ENCODE peak calls at places on chromosomes 6 and 20, in seven cellular contexts. T is type B pancreatic cell, D is brain microvascular endothelial cell, Q is left ventricle myocardium inferior, S is astrocyte of the spinal cord, A is HCT116, X is transverse colon. L is an unnamed sample.

GRCh38 chr6:71194730-71195129 is 93.9 kb upstream of the OGFRL1 start:
- DNase-seq in X (no peak), A (no peak), Q (no peak), T (no peak), D (peak; percentile 4), S (peak; percentile 68), L (peak; percentile 85)

GRCh38 chr20:56400001-56400640 is 7.7 kb downstream of the CSTF1 start:
- DNase-seq in Q (no peak), D (peak; percentile 77), S (peak; percentile 80), T (no peak), X (peak; percentile 38), A (peak; percentile 51), L (peak; percentile 91)

GRCh38 chr6:52543729-52544324 is 33.0 kb downstream of the TRAM2 start:
- DNase-seq in D (peak; percentile 68), A (no peak), S (no peak), T (no peak), Q (no peak), X (no peak), L (peak; percentile 70)

GRCh38 chr6:44037847-44038542 is 89.3 kb downstream of the MRPL14 start:
- DNase-seq in X (no peak), D (no peak), S (no peak), A (no peak), Q (no peak), T (no peak), L (no peak)

GRCh38 chr20:6169251-6169650 is 46.4 kb upstream of the FERMT1 start:
- DNase-seq in S (peak; percentile 1), T (no peak), Q (no peak), D (peak; percentile 50), A (no peak), X (no peak), L (peak; percentile 11)

GRCh38 chr6:30875244-30876038 is 8.9 kb upstream of the DDR1 start:
- DNase-seq in D (no peak), X (no peak), Q (no peak), S (no peak), T (no peak), A (no peak), L (no peak)

GRCh38 chr20:17298169-17298568 is 71.3 kb downstream of the PCSK2 start:
- DNase-seq in D (no peak), X (no peak), A (no peak), T (no peak), Q (no peak), S (no peak), L (no peak)

GRCh38 chr6:156988276-156989158 is 211.3 kb downstream of the ARID1B start:
- DNase-seq in X (peak; percentile 47), S (peak; percentile 26), A (no peak), T (no peak), Q (no peak), D (no peak), L (no peak)

GRCh38 chr6:168045141-168045691 is 33.8 kb downstream of the FRMD1 start:
- DNase-seq in Q (no peak), S (no peak), X (no peak), T (no peak), A (no peak), D (no peak), L (no peak)

GRCh38 chr6:38319259-38320255 is 320.2 kb downstream of the BTBD9 start:
- DNase-seq in X (no peak), T (no peak), A (no peak), D (no peak), Q (no peak), S (peak; percentile 39), L (no peak)

GRCh38 chr6:11011787-11012234 is 32.3 kb downstream of the ELOVL2 start:
- DNase-seq in A (peak; percentile 52), X (no peak), Q (no peak), S (no peak), T (no peak), D (no peak), L (peak; percentile 76)

GRCh38 chr20:45968081-45968671 is 3.8 kb downstream of the ZNF335 start:
- DNase-seq in D (no peak), S (no peak), T (no peak), X (no peak), Q (no peak), A (no peak), L (no peak)

GRCh38 chr6:150641398-150642139 is 41.9 kb downstream of the PLEKHG1 start:
- DNase-seq in Q (no peak), D (no peak), T (no peak), A (no peak), X (no peak), S (peak; percentile 18), L (no peak)

GRCh38 chr6:30542915-30543314 is 13.4 kb downstream of the GNL1 start:
- DNase-seq in S (no peak), Q (no peak), T (no peak), D (peak; percentile 28), A (no peak), X (no peak), L (no peak)

GRCh38 chr6:134741193-134741521 is 208.7 kb downstream of the ALDH8A1 start:
- DNase-seq in S (no peak), A (no peak), D (no peak), Q (no peak), T (no peak), X (no peak), L (no peak)

GRCh38 chr20:35699914-35700624 is 864 bp downstream of the ROMO1 start:
- DNase-seq in D (no peak), X (no peak), Q (no peak), T (no peak), S (no peak), A (no peak), L (no peak)

GRCh38 chr20:38630727-38631126 is 29.1 kb downstream of the ARHGAP40 start:
- DNase-seq in X (no peak), A (peak; percentile 10), Q (no peak), S (no peak), D (no peak), T (no peak), L (no peak)

GRCh38 chr6:105968955-105969333 is 117.2 kb upstream of the PRDM1 start:
- DNase-seq in T (no peak), S (no peak), Q (no peak), X (no peak), D (no peak), A (no peak), L (no peak)

GRCh38 chr6:105968230-105968954 is 117.7 kb upstream of the PRDM1 start:
- DNase-seq in A (no peak), D (no peak), T (no peak), S (no peak), X (no peak), Q (no peak), L (no peak)

DNA sequence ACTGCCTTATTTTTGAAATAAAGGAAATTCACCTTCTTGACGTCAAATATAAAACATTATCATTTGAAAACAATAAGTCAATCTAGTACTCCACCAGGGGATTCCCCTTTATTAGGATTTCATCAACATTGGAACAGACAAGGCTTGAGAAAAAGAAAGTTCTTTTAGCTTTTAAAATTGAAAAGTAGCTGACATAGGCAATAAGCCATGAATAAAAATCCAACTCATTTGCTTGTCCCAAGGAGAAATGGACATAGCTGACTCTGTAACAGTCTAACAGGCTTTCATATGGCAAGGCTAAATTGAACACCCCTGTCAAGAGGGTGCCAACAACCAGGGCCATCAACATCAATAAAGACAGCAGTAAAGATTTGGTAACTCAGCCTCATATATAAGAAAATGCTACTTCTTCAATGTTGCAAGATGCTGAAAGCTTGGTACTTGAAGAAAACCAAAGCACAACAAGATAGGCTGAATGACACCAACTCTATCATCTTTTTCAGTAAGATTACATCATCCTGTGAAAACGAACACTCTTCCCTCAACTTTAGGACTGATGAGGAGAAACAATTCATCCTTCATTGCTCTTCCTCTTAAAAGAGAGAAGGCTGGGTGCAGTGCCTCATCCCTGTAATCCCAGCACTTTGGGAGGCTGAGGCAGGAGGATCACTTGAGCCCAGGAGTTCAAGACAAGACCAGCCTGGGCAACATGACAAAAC is 120.9 kb upstream of the PRDM1 start:
- DNase-seq in Q (no peak), X (no peak), T (no peak), S (no peak), D (no peak), A (no peak), L (no peak)
- TF ChIP-seq CTCF in Q (no peak), X (no peak), T (no peak), S (no peak), D (no peak), A (no peak), L (no peak)

DNA sequence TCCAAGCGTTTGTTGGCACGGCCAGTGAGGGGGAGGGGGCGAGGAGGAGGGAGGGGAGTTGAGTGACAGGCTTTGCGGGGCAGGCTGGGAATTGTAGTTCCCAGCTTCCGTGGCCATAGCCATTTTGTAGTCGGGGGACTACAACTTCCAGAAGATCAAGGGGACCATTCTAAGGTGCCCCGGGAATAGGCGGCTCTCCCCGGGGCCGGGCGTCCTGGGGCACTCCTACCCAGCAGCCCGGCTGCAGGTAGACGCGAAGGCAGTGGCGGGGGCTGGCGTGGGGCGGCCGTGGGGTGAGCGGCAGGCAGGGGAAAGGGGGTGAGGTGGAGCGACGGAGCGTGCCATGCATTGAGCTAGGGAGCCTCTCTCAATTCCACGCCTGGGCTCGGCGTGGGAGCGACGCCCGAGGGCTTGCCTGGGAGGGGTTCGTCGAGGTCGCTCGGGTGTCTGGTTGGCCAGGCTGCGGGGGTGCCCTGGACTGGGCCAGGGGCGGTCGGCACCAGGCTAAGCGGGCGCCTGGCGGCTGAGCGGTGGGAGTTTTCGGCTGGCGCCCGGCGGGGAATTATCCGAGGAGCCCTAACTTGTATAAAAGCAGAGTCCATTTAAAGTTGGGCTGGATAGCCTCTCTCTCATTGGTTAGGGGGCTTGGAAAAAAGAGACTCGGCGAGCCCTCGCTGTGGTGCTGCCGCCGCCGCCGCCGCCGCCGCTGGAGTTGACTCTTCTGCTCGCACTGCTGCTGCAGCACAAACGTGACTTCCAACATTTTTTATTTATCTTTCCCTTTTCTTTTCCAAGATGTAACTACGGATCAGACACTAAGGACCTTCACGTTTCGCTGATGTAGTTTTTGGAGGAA is at the start of gene JARID2:
- DNase-seq in Q (peak; percentile 99), D (peak; percentile 98), A (peak; percentile 95), S (peak; percentile 98), X (peak; percentile 99), T (peak; percentile 97), L (peak; percentile 99)
- TF ChIP-seq CTCF in Q (no peak), D (no peak), A (no peak), S (no peak), X (peak; percentile 43), T (no peak), L (no peak)

DNA sequence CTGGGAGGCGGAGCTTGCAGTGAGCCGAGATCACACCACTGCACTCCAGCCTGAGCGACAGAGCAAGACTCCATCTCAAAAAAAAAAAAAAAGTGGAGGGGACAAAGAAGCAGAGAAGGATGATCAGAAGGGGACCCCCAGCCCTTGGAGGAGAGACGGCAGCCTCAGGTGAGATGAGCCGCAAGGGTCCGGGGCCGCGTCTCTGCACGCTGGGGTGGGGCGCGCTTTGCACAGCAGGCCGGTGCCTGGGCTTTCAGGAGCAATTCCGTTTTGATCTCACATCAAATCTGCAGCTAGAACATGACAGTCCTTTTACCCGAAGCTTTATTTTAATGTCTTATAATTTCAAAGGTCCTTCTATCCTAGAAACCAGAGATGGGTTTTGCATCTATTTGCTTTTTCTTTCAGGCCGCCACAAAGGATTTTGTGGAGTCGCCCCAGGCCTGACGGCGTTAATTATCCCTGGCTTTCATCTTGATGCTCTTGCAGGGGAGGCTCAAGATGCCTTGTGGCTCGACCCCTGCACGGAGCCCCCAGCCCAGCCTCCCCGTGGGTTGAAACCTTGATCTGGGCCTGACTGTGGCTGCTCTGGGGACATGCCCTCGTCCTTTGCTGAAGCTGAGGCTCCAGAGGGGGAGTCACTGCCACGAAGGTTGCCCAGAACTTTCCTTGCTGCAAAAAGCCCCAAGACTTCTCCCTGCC is 17.3 kb downstream of the HRH3 start:
- DNase-seq in A (no peak), X (no peak), S (no peak), T (no peak), D (no peak), Q (no peak), L (no peak)
- TF ChIP-seq CTCF in A (no peak), X (no peak), S (no peak), T (no peak), D (no peak), Q (no peak), L (no peak)

GRCh38 chr6:130421567-130421966 is 55.8 kb downstream of the TMEM200A start:
- DNase-seq in T (no peak), S (peak; percentile 92), D (peak; percentile 79), Q (no peak), X (no peak), A (no peak), L (peak; percentile 82)
- TF ChIP-seq CTCF in T (no peak), S (no peak), D (no peak), Q (no peak), X (no peak), A (no peak), L (no peak)

L was measured in cardiac fibroblast.